ENCODE peak calls at places on chromosomes 4 and X, in ten cellular contexts. B is kidney, N is RWPE1, P is kidney tubule cell, E is HEK293T, H is GM23338, G is cardiac muscle cell, Q is NB4, S is LoVo, X is left colon. W is an unnamed sample.

GRCh38 chr4:108047199-108047598 is 57.5 kb downstream of the HADH start:
- DNase-seq in S (no peak), P (no peak), N (no peak), G (no peak), Q (no peak), B (no peak), H (no peak), E (no peak), X (no peak), W (no peak)

GRCh38 chr4:136369073-136369472 is 1163.2 kb downstream of the PCDH18 start:
- DNase-seq in Q (no peak), X (no peak), B (no peak), G (no peak), P (no peak), E (no peak), S (no peak), N (no peak), H (no peak), W (no peak)

GRCh38 chrX:150482537-150483217 is 85.7 kb upstream of the MTM1 start:
- DNase-seq in H (no peak), E (no peak), B (no peak), G (no peak), P (peak; percentile 86), S (peak; percentile 27), Q (peak; percentile 68), X (no peak), N (peak; percentile 63), W (peak; percentile 2)

GRCh38 chr4:155722816-155723499 is 35.9 kb upstream of the GUCY1B1 start:
- DNase-seq in E (no peak), Q (no peak), G (no peak), X (no peak), P (peak; percentile 90), H (no peak), B (no peak), N (no peak), S (no peak), W (no peak)

GRCh38 chr4:181061787-181062186 is 1181.4 kb upstream of the TENM3 start:
- DNase-seq in B (no peak), E (no peak), H (peak; percentile 38), G (no peak), N (no peak), Q (no peak), S (no peak), X (no peak), P (no peak), W (no peak)

GRCh38 chr4:83282049-83282535 is 2.5 kb downstream of the COQ2 start:
- DNase-seq in X (peak; percentile 61), E (peak; percentile 33), G (peak; percentile 24), H (peak; percentile 64), S (peak; percentile 57), B (no peak), Q (peak; percentile 79), P (peak; percentile 64), N (peak; percentile 61), W (peak; percentile 19)

GRCh38 chrX:153245288-153245731 is 66.2 kb downstream of the MAGEA1 start:
- DNase-seq in G (peak; percentile 53), N (peak; percentile 22), E (peak; percentile 62), S (no peak), X (no peak), Q (no peak), B (no peak), H (peak; percentile 66), P (peak; percentile 26), W (no peak)

GRCh38 chrX:136759968-136760367 is 20.8 kb downstream of the ARHGEF6 start:
- DNase-seq in P (no peak), S (no peak), H (peak; percentile 48), B (no peak), X (no peak), Q (peak; percentile 75), E (no peak), N (no peak), G (no peak), W (no peak)

GRCh38 chrX:110258552-110258951 is 59.3 kb downstream of the AMMECR1 start:
- DNase-seq in E (no peak), Q (no peak), N (peak; percentile 11), B (no peak), S (no peak), H (no peak), P (no peak), G (no peak), X (no peak), W (no peak)

GRCh38 chr4:46270986-46271596 is 118.8 kb downstream of the GABRA2 start:
- DNase-seq in N (peak; percentile 10), S (peak; percentile 22), B (no peak), E (peak; percentile 2), P (peak; percentile 42), H (peak; percentile 48), Q (peak; percentile 56), G (peak; percentile 45), X (no peak), W (peak; percentile 2)

GRCh38 chr4:5563856-5564255 is 144.5 kb downstream of the EVC2 start:
- DNase-seq in S (no peak), E (no peak), B (no peak), Q (no peak), P (no peak), G (no peak), H (no peak), N (no peak), X (no peak), W (no peak)

GRCh38 chrX:123093792-123094191 is 90.3 kb upstream of the GRIA3 start:
- DNase-seq in X (no peak), S (no peak), B (no peak), G (no peak), H (no peak), P (no peak), Q (no peak), N (no peak), E (no peak), W (no peak)

GRCh38 chr4:149017022-149017734 is 575.0 kb upstream of the NR3C2 start:
- DNase-seq in B (no peak), P (peak; percentile 80), H (no peak), E (no peak), Q (no peak), X (no peak), G (no peak), S (no peak), N (no peak), W (no peak)

GRCh38 chr4:134952305-134952704 is 750.7 kb upstream of the PABPC4L start:
- DNase-seq in E (no peak), S (no peak), H (no peak), B (peak; percentile 61), X (no peak), P (no peak), G (no peak), Q (no peak), N (no peak), W (no peak)

GRCh38 chrX:78199851-78200250 is 60.4 kb upstream of the TAF9B start:
- DNase-seq in P (peak; percentile 29), E (peak; percentile 28), G (peak; percentile 3), H (peak; percentile 3), N (peak; percentile 11), B (no peak), X (no peak), Q (peak; percentile 38), S (peak; percentile 11), W (peak; percentile 10)

GRCh38 chr4:107950746-107951540 is 19.6 kb downstream of the CYP2U1 start:
- DNase-seq in S (no peak), N (no peak), B (no peak), G (no peak), Q (no peak), X (no peak), H (no peak), E (no peak), P (peak; percentile 37), W (no peak)

GRCh38 chrX:68090266-68090665 is 343.0 kb downstream of the OPHN1 start:
- DNase-seq in N (no peak), S (no peak), B (no peak), X (no peak), P (no peak), H (peak; percentile 16), Q (no peak), G (no peak), E (peak; percentile 7), W (no peak)

GRCh38 chrX:132821974-132822633 is 136.3 kb downstream of the HS6ST2 start:
- DNase-seq in Q (no peak), H (no peak), P (no peak), G (no peak), X (peak; percentile 20), S (no peak), N (no peak), B (no peak), E (no peak), W (no peak)

GRCh38 chrX:84189125-84189524 is 1.1 kb upstream of the RPS6KA6 start:
- DNase-seq in P (no peak), S (no peak), Q (no peak), G (peak; percentile 13), H (peak; percentile 8), N (no peak), B (no peak), X (no peak), E (no peak), W (no peak)

GRCh38 chrX:8484360-8484759 is 19.7 kb downstream of the VCX3B start:
- DNase-seq in N (no peak), Q (no peak), S (no peak), X (no peak), H (no peak), E (no peak), B (no peak), P (no peak), G (peak; percentile 35), W (no peak)

GRCh38 chrX:148536961-148537360 is 36.5 kb downstream of the AFF2 start:
- DNase-seq in G (no peak), P (no peak), X (no peak), N (no peak), S (no peak), B (no peak), H (no peak), E (no peak), Q (no peak), W (no peak)

GRCh38 chr4:13910556-13910955 is 283.0 kb upstream of the BOD1L1 start:
- DNase-seq in N (no peak), S (no peak), X (no peak), E (no peak), H (no peak), G (no peak), B (no peak), Q (no peak), P (peak; percentile 43), W (no peak)

GRCh38 chrX:96861228-96861627 is 22.5 kb upstream of the RPA4 start:
- DNase-seq in Q (no peak), X (no peak), P (no peak), H (no peak), G (no peak), N (no peak), E (no peak), B (no peak), S (no peak), W (no peak)

GRCh38 chr4:53068755-53069154 is 206.6 kb downstream of the RASL11B start:
- DNase-seq in H (no peak), Q (no peak), N (no peak), S (no peak), B (no peak), X (no peak), P (peak; percentile 6), E (no peak), G (no peak), W (no peak)

GRCh38 chr4:179225594-179225993 is 1783.4 kb upstream of the AGA start:
- DNase-seq in S (no peak), X (no peak), B (no peak), Q (peak; percentile 14), N (no peak), E (no peak), H (no peak), G (no peak), P (no peak), W (no peak)

GRCh38 chr4:168794881-168795280 is 215.2 kb downstream of the CBR4 start:
- DNase-seq in B (no peak), G (no peak), E (no peak), Q (no peak), P (peak; percentile 47), H (no peak), S (no peak), X (no peak), N (no peak), W (no peak)

GRCh38 chrX:87582453-87582852 is 64.9 kb downstream of the KLHL4 start:
- DNase-seq in H (no peak), S (no peak), Q (no peak), N (no peak), E (no peak), B (no peak), X (no peak), G (no peak), P (no peak), W (no peak)

GRCh38 chr4:151408380-151408629 is 671 bp upstream of the FHIP1A start:
- DNase-seq in N (no peak), S (no peak), B (no peak), E (no peak), X (no peak), H (peak; percentile 66), P (no peak), Q (no peak), G (no peak), W (no peak)